ENCODE peak calls at places on chromosomes 6 and 20, in six cellular contexts. Z, Q, X, B, O and A are unnamed samples.

GRCh38 chr20:1998715-1999114 is 4.9 kb upstream of the PDYN start:
- DNase-seq in Z (no peak), Q (no peak), X (no peak), B (no peak), O (no peak), A (no peak)

GRCh38 chr6:138817799-138818198 is 21.9 kb downstream of the ECT2L start:
- DNase-seq in Z (no peak), Q (peak), X (peak), B (no peak), O (no peak), A (no peak)

GRCh38 chr6:170124150-170124549 is 166.7 kb downstream of the DLL1 start:
- DNase-seq in Z (no peak), Q (no peak), X (no peak), B (no peak), O (no peak), A (no peak)

GRCh38 chr20:19497064-19497463 is 261.0 kb upstream of the RIN2 start:
- DNase-seq in Z (no peak), Q (peak), X (peak), B (no peak), O (no peak), A (no peak)

GRCh38 chr6:105136433-105137350 is 43.1 kb downstream of the POPDC3 start:
- DNase-seq in Z (no peak), Q (peak), X (no peak), B (no peak), O (peak), A (peak)

GRCh38 chr6:169868458-169868857 is 117.0 kb downstream of the ERMARD start:
- DNase-seq in Z (peak), Q (no peak), X (no peak), B (no peak), O (no peak), A (no peak)

GRCh38 chr6:492816-493414 is 101.4 kb downstream of the IRF4 start:
- DNase-seq in Z (no peak), Q (no peak), X (no peak), B (no peak), O (no peak), A (no peak)

GRCh38 chr6:783966-784365 is 91.0 kb upstream of the EXOC2 start:
- DNase-seq in Z (no peak), Q (peak), X (no peak), B (no peak), O (no peak), A (no peak)

GRCh38 chr6:81763968-81764367 is 11.5 kb upstream of the TENT5A start:
- DNase-seq in Z (no peak), Q (no peak), X (no peak), B (no peak), O (no peak), A (no peak)